ENCODE peak calls at places on chromosome 16, in four cellular contexts. One of them, this sample, is unnamed.

GRCh38 chr16:14487579-14487978 is 142.5 kb downstream of the PARN start:
- DNase-seq in GM12878: no peak
- DNase-seq in K562: no peak
- DNase-seq in HepG2: no peak
- DNase-seq in this sample: peak; percentile 20

GRCh38 chr16:31084584-31085298 is 4.0 kb downstream of the PRSS53 start:
- DNase-seq in GM12878: no peak
- DNase-seq in K562: no peak
- DNase-seq in HepG2: no peak
- DNase-seq in this sample: no peak

GRCh38 chr16:25065899-25066298 is 45.6 kb upstream of the LCMT1 start:
- DNase-seq in GM12878: no peak
- DNase-seq in K562: peak; percentile 27
- DNase-seq in HepG2: peak; percentile 15
- DNase-seq in this sample: peak; percentile 28

GRCh38 chr16:76535-77272 is 1.3 kb upstream of the MPG start:
- DNase-seq in GM12878: no peak
- DNase-seq in K562: peak; percentile 85
- DNase-seq in HepG2: peak; percentile 66
- DNase-seq in this sample: no peak

GRCh38 chr16:4381935-4382794 is 10.5 kb downstream of the VASN start:
- DNase-seq in GM12878: no peak
- DNase-seq in K562: peak; percentile 28
- DNase-seq in HepG2: no peak
- DNase-seq in this sample: no peak

GRCh38 chr16:80299416-80299815 is 241.4 kb upstream of the DYNLRB2 start:
- DNase-seq in GM12878: no peak
- DNase-seq in K562: no peak
- DNase-seq in HepG2: peak; percentile 9
- DNase-seq in this sample: no peak

GRCh38 chr16:48405907-48406306 is 20.7 kb upstream of the SIAH1 start:
- DNase-seq in GM12878: no peak
- DNase-seq in K562: no peak
- DNase-seq in HepG2: peak; percentile 62
- DNase-seq in this sample: no peak

GRCh38 chr16:68592466-68593337 is 52.4 kb upstream of the CDH3 start:
- DNase-seq in GM12878: no peak
- DNase-seq in K562: no peak
- DNase-seq in HepG2: peak; percentile 21
- DNase-seq in this sample: no peak

GRCh38 chr16:50611995-50612848 is 64.0 kb downstream of the NKD1 start:
- DNase-seq in GM12878: no peak
- DNase-seq in K562: no peak
- DNase-seq in HepG2: no peak
- DNase-seq in this sample: no peak

GRCh38 chr16:23859713-23860269 is 24.0 kb downstream of the PRKCB start:
- DNase-seq in GM12878: no peak
- DNase-seq in K562: no peak
- DNase-seq in HepG2: no peak
- DNase-seq in this sample: no peak

GRCh38 chr16:8370374-8371015 is 219.8 kb downstream of the TMEM114 start:
- DNase-seq in GM12878: no peak
- DNase-seq in K562: no peak
- DNase-seq in HepG2: peak; percentile 28
- DNase-seq in this sample: no peak

GRCh38 chr16:66925322-66925840 is at the start of gene RRAD:
- DNase-seq in GM12878: no peak
- DNase-seq in K562: peak; percentile 77
- DNase-seq in HepG2: no peak
- DNase-seq in this sample: no peak

GRCh38 chr16:67146523-67147357 is 4.1 kb downstream of the B3GNT9 start:
- DNase-seq in GM12878: no peak
- DNase-seq in K562: no peak
- DNase-seq in HepG2: no peak
- DNase-seq in this sample: no peak

GRCh38 chr16:68381363-68381724 is 67.0 kb downstream of the SMPD3 start:
- DNase-seq in GM12878: no peak
- DNase-seq in K562: peak; percentile 90
- DNase-seq in HepG2: no peak
- DNase-seq in this sample: no peak

GRCh38 chr16:69934751-69935150 is 16.4 kb upstream of the CLEC18A start:
- DNase-seq in GM12878: no peak
- DNase-seq in K562: no peak
- DNase-seq in HepG2: no peak
- DNase-seq in this sample: no peak

GRCh38 chr16:4200000-4200780 is 41.7 kb downstream of the SRL start:
- DNase-seq in GM12878: no peak
- DNase-seq in K562: peak; percentile 73
- DNase-seq in HepG2: peak; percentile 50
- DNase-seq in this sample: peak; percentile 86

GRCh38 chr16:60811051-60811608 is 1225.1 kb downstream of the CDH8 start:
- DNase-seq in GM12878: no peak
- DNase-seq in K562: no peak
- DNase-seq in HepG2: no peak
- DNase-seq in this sample: no peak

GRCh38 chr16:4091638-4092037 is 24.6 kb downstream of the ADCY9 start:
- DNase-seq in GM12878: no peak
- DNase-seq in K562: no peak
- DNase-seq in HepG2: no peak
- DNase-seq in this sample: no peak

GRCh38 chr16:53282975-53283946 is 151.0 kb upstream of the RBL2 start:
- DNase-seq in GM12878: peak; percentile 3
- DNase-seq in K562: no peak
- DNase-seq in HepG2: peak; percentile 55
- DNase-seq in this sample: peak; percentile 51

GRCh38 chr16:23406546-23407240 is 46.3 kb downstream of the COG7 start:
- DNase-seq in GM12878: no peak
- DNase-seq in K562: no peak
- DNase-seq in HepG2: no peak
- DNase-seq in this sample: no peak

GRCh38 chr16:46884513-46885293 is 541 bp downstream of the GPT2 start:
- DNase-seq in GM12878: no peak
- DNase-seq in K562: peak; percentile 29
- DNase-seq in HepG2: no peak
- DNase-seq in this sample: peak; percentile 63

GRCh38 chr16:11634307-11634706 is 33.9 kb upstream of the SNN start:
- DNase-seq in GM12878: no peak
- DNase-seq in K562: no peak
- DNase-seq in HepG2: no peak
- DNase-seq in this sample: no peak
- TF ChIP-seq MXI1 in GM12878: no peak
- TF ChIP-seq MXI1 in K562: no peak
- TF ChIP-seq MXI1 in HepG2: no peak
- TF ChIP-seq MXI1 in this sample: no peak

DNA sequence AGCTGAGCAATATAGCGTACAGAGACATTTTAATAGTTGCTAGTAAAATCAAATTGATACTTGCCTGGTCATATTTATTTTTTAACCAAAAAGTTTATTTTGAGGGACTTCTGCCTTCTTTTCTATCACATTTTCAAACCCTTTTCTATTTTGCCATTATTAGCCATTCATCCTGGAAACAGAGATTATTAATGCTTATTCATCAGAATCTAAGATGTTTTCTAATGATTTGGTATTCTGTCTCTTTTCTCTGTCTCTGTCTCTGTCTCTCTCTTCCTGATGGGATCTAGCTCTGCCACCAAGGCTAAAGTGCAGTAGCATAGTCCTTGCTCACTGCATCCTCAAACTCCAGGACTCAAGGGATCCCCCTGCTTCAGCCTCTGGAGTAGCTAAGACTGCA is 871.3 kb upstream of the CDH8 start:
- DNase-seq in GM12878: no peak
- DNase-seq in K562: no peak
- DNase-seq in HepG2: no peak
- DNase-seq in this sample: no peak
- TF ChIP-seq CTCF in GM12878: no peak
- TF ChIP-seq CTCF in K562: no peak
- TF ChIP-seq CTCF in HepG2: no peak
- TF ChIP-seq CTCF in this sample: no peak

GRCh38 chr16:10577305-10578202 is 2.8 kb downstream of the EMP2 start:
- DNase-seq in GM12878: no peak
- DNase-seq in K562: no peak
- DNase-seq in HepG2: no peak
- DNase-seq in this sample: peak; percentile 58

GRCh38 chr16:10578474-10579316 is 1.7 kb downstream of the EMP2 start:
- DNase-seq in GM12878: no peak
- DNase-seq in K562: no peak
- DNase-seq in HepG2: peak; percentile 74
- DNase-seq in this sample: no peak

GRCh38 chr16:10579575-10579964 is 828 bp downstream of the EMP2 start:
- DNase-seq in GM12878: no peak
- DNase-seq in K562: no peak
- DNase-seq in HepG2: no peak
- DNase-seq in this sample: no peak

GRCh38 chr16:10575506-10576130 is 4.8 kb downstream of the EMP2 start:
- DNase-seq in GM12878: no peak
- DNase-seq in K562: no peak
- DNase-seq in HepG2: no peak
- DNase-seq in this sample: no peak

DNA sequence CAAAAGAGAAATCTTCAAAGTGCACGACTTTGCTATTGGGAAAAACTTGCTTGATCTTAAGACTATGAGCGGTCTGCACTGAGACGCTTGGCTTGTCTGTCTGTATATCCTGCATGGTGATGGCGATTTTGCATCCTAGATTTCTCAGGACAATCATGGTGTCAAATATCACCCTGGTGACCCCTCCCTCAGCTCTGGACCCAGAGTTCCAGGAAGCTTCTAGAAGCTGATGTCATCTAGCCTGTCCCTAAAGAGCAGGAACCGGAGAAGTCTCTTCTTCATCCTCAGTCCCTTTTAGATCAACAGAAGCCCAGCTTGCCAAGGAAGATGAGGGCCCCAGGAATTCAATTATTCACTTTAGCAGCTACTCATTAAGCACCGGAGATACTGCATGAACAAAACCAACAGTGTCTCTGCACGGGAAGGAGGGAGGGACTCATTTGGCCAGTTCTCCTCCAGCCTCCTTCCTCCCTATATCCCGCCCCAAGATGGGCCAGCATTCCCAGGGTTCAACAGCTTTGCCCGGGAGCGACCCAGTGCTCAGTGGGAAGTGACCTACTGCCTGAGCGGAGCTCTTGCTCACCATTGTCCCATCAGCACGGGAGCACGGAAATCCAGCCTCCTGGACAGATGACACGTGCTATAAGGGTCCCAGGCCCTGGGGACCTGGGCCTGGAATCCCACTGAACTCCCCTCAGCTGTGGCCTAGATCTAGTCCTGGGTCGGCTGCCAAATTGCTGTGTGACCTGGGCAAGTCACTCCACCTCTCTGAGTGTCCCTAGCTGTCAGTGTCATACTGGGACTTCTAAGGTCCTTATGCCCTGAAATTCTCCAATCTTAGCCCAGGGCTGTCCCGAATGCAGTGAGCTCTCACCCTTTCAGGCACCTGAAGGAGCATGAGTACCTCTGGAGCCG is 3.8 kb downstream of the EMP2 start:
- DNase-seq in GM12878: no peak
- DNase-seq in K562: no peak
- DNase-seq in HepG2: no peak
- DNase-seq in this sample: no peak
- TF ChIP-seq NFIC in GM12878: no peak
- TF ChIP-seq NFIC in K562: no peak
- TF ChIP-seq NFIC in HepG2: no peak
- TF ChIP-seq NFIC in this sample: no peak

DNA sequence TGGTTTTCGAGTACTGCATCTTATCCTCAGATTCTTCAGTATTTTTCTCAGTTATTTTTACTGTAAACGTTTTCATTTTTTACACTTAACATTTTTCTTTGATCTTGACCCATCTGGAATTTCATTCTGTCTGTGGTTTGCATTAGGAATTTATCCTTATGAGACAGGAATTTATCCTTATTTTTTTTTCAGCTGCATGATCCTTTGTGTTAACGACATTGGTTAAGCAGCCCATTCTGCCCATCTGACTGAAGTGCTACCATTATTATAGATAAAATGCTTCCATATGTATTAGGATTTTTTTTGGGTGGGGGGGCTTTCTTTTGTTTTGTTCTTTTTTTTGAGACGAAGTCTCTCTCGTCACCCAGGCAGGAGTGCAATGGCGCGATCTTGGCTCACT is 41.0 kb downstream of the SNX29 start:
- DNase-seq in GM12878: no peak
- DNase-seq in K562: no peak
- DNase-seq in HepG2: no peak
- DNase-seq in this sample: no peak
- TF ChIP-seq MXI1 in GM12878: no peak
- TF ChIP-seq MXI1 in K562: no peak
- TF ChIP-seq MXI1 in HepG2: no peak
- TF ChIP-seq MXI1 in this sample: no peak

GRCh38 chr16:84982434-84982833 is 28.9 kb downstream of the ZDHHC7 start:
- DNase-seq in GM12878: no peak
- DNase-seq in K562: peak; percentile 52
- DNase-seq in HepG2: no peak
- DNase-seq in this sample: no peak
- TF ChIP-seq CTCF in GM12878: no peak
- TF ChIP-seq CTCF in K562: peak; percentile 81
- TF ChIP-seq CTCF in HepG2: peak; percentile 43
- TF ChIP-seq CTCF in this sample: no peak

GRCh38 chr16:89335803-89336485 is 118.4 kb downstream of the ZNF778 start:
- DNase-seq in GM12878: no peak
- DNase-seq in K562: no peak
- DNase-seq in HepG2: no peak
- DNase-seq in this sample: no peak

GRCh38 chr16:89332248-89333245 is 115.0 kb downstream of the ZNF778 start:
- DNase-seq in GM12878: no peak
- DNase-seq in K562: no peak
- DNase-seq in HepG2: no peak
- DNase-seq in this sample: no peak

GRCh38 chr16:89334050-89334449 is 116.5 kb downstream of the ZNF778 start:
- DNase-seq in GM12878: no peak
- DNase-seq in K562: no peak
- DNase-seq in HepG2: no peak
- DNase-seq in this sample: no peak

GRCh38 chr16:89334461-89334860 is 117.0 kb downstream of the ZNF778 start:
- DNase-seq in GM12878: no peak
- DNase-seq in K562: no peak
- DNase-seq in HepG2: no peak
- DNase-seq in this sample: no peak

GRCh38 chr16:89334988-89335802 is 117.7 kb downstream of the ZNF778 start:
- DNase-seq in GM12878: no peak
- DNase-seq in K562: no peak
- DNase-seq in HepG2: no peak
- DNase-seq in this sample: no peak
- TF ChIP-seq NFIC in GM12878: no peak
- TF ChIP-seq NFIC in K562: no peak
- TF ChIP-seq NFIC in HepG2: no peak
- TF ChIP-seq NFIC in this sample: no peak

DNA sequence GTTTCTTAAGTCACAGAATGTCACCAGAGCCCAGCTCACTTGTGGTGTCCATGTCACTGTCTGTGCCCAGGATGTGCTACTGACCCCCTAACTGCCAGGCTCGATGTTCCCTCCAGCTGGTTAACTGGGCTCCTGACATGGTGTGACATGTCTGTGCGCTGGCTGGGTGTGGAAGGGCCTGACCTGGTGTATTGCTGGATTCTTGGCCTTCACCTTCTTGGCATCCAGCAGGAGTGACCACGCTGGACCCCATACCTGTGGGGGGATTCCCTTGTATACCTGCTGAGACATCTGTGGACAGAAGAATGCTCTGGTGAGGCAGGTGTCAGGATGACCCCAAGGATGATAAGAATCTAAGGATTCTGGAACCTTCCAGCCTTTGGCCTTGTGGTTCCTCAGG is 1690.1 kb downstream of the TP53TG3F start:
- DNase-seq in GM12878: no peak
- DNase-seq in K562: no peak
- DNase-seq in HepG2: no peak
- DNase-seq in this sample: no peak
- TF ChIP-seq MXI1 in GM12878: no peak
- TF ChIP-seq MXI1 in K562: no peak
- TF ChIP-seq MXI1 in HepG2: no peak
- TF ChIP-seq MXI1 in this sample: no peak

This sample was measured in SK-N-SH.